ENCODE peak calls at places on chromosomes 1 and 21, in eight cellular contexts. B, H, C, Z, J, U, Y and R are unnamed samples.

GRCh38 chr1:171344473-171344820 is 30.5 kb downstream of the FMO4 start:
- DNase-seq in B (no peak), H (no peak), C (no peak), Z (no peak), J (no peak), U (no peak), Y (no peak), R (no peak)

GRCh38 chr1:17280894-17281293 is 27.1 kb upstream of the PADI4 start:
- DNase-seq in B (no peak), H (no peak), C (no peak), Z (no peak), J (no peak), U (no peak), Y (no peak), R (no peak)

GRCh38 chr1:224458296-224458695 is 23.7 kb upstream of the WDR26 start:
- DNase-seq in B (no peak), H (no peak), C (no peak), Z (no peak), J (no peak), U (no peak), Y (no peak), R (no peak)

GRCh38 chr1:75630998-75631397 is 20.1 kb upstream of the SLC44A5 start:
- DNase-seq in B (no peak), H (no peak), C (no peak), Z (no peak), J (no peak), U (no peak), Y (no peak), R (no peak)

GRCh38 chr1:220825819-220826551 is 39.3 kb downstream of the MTARC1 start:
- DNase-seq in B (no peak), H (no peak), C (peak; percentile 89), Z (no peak), J (no peak), U (no peak), Y (peak; percentile 33), R (no peak)

GRCh38 chr1:23810818-23811420 is 10.4 kb upstream of the GALE start:
- DNase-seq in B (no peak), H (peak; percentile 50), C (no peak), Z (peak; percentile 70), J (peak; percentile 77), U (no peak), Y (peak; percentile 41), R (peak; percentile 90)

GRCh38 chr1:204466416-204467405 is 27.9 kb downstream of the PIK3C2B start:
- DNase-seq in B (no peak), H (no peak), C (no peak), Z (no peak), J (no peak), U (no peak), Y (peak; percentile 64), R (no peak)

GRCh38 chr1:94553323-94553730 is 11.8 kb upstream of the F3 start:
- DNase-seq in B (no peak), H (no peak), C (no peak), Z (no peak), J (no peak), U (no peak), Y (no peak), R (no peak)

GRCh38 chr1:35558374-35559316 is 1.0 kb downstream of the NCDN start:
- DNase-seq in B (no peak), H (no peak), C (no peak), Z (no peak), J (peak; percentile 76), U (no peak), Y (peak; percentile 52), R (no peak)

DNA sequence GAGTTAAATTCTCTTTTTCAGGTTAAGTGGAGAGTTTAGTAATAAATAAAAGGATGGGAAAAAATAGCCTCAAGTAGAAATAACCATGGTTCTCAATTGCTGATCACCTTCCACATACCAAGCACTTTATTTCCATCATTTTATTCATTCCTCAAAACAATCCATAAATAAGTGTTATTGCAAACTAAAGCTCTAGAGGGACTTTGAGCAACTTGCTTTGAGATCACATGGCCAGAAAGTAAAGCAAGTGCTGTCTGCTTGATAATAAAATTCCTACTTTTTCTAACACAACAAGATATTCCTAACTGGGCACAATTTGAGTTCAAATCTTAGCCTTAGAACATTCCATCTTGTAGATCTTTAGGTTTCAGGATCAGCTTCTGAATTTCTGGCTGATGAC is 97.1 kb upstream of the C1orf87 start:
- DNase-seq in B (no peak), H (no peak), C (no peak), Z (no peak), J (no peak), U (no peak), Y (no peak), R (no peak)
- TF ChIP-seq CTCF in B (no peak), H (no peak), C (no peak), Z (no peak), J (no peak), U (no peak), Y (peak; percentile 4), R (no peak)

GRCh38 chr1:241048558-241048957 is 308.4 kb downstream of the RGS7 start:
- DNase-seq in B (no peak), H (no peak), C (no peak), Z (no peak), J (no peak), U (no peak), Y (no peak), R (no peak)
- H3K36me3 ChIP-seq in B (no peaks in the 10 kb centered on the region), H (no peaks in the 10 kb centered on the region), C (no peaks in the 10 kb centered on the region), Z (no peaks in the 10 kb centered on the region), J (no peaks in the 10 kb centered on the region), U (no peaks in the 10 kb centered on the region), Y (no peaks in the 10 kb centered on the region), R (no peaks in the 10 kb centered on the region)

DNA sequence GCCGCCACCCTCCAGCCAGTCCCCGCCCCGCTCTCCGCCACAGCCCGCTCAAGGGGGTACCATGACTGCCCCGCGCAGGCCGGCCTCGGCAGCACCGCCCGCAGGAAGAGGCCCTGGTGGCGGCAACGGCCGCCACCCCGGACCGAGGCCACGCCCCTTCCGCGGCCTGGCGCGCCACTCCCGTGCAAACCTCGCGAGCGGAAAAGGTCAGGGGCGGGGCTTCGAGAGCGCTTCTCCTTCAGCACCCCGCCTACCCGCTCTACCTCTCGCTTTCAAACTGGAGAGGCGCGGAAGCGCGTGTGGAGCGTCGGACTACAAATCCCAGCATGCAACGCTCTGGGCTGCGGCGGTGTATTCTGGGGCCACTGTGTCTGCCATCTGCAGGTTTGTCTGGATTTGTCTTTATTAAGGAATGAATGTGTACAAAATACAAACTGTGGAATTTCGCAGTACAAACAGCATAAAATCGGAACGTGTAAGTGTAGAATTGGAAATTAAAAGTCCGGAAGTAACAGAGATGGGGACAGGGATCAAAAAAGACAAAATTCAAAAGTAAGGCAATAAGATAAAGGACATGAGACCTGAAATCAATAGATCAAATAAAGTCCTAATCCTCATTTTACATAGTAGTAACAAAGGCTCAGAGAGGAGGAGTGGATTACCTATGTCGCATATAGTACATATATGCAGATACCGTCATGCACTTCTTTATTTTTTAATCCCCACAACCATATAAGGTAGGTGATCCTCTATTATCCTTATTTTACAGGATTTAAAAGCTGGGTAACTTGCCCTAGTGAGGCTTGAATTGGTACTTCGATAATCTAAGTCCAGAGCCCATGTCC is 464 bp upstream of the ADSS2 start:
- DNase-seq in B (peak; percentile 99), H (peak; percentile 99), C (peak; percentile 100), Z (peak; percentile 99), J (peak; percentile 100), U (peak; percentile 97), Y (peak; percentile 100), R (peak; percentile 99)
- TF ChIP-seq CTCF in B (peak; percentile 18), H (peak; percentile 51), C (peak; percentile 78), Z (peak; percentile 84), J (peak; percentile 54), U (peak; percentile 55), Y (peak; percentile 53), R (no peak)

GRCh38 chr21:42845296-42845965 is 33.9 kb downstream of the WDR4 start:
- DNase-seq in B (peak; percentile 50), H (no peak), C (no peak), Z (peak; percentile 62), J (no peak), U (no peak), Y (no peak), R (no peak)
- H3K36me3 ChIP-seq in B (peaks cover 36% of the 10 kb centered on the region), H (peaks cover 49% of the 10 kb centered on the region), C (peaks cover 92% of the 10 kb centered on the region), Z (no peaks in the 10 kb centered on the region), J (peaks cover 3% of the 10 kb centered on the region), U (peaks cover 26% of the 10 kb centered on the region), Y (peaks cover 13% of the 10 kb centered on the region), R (no peaks in the 10 kb centered on the region)

DNA sequence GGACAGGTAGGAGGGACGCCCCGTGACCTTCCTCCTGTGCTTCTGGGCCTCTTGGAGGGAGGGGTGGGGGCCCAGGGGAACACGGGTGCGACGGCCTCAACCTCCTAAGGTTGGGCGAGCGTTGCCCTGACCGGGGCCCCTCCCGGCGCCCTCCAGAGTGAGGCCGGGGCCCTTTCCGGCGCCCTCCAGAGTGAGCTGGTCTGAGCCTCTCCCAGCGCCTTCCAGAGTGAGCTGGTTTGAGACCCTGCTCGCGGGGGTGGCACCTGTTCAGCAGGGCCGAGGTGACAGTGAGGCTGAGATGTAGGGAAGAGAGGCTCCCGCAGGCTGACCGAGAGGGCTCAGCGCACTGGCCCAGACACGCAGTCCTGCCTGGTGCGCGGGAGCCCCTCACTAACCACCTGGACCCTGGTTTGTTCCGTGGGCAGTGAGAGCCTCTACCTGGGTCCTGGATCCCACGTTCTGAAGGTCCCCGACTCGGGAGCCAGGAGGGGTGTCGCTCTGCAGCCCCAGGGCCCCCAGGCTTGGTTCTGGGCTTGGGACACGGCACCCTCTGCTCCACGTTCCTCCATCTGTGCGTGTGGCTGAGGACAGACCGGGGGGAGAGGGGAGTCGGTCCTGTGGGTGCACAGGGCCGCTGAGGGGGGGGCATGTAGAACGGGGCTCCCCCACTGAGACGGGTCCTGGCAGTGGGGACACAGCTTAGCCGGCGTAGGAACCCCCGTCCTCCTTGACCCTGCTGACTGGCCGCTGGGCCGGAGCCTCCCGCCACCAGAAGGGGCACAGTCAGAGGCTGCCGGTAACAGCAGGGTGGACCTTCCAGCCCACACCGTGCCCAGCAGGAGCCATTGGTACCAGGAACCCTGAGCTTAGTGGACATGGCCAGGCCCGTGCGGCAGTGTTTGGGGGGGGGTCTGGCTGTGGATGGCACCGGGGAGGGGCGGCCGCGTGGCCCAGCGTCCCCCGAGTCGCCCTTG is 1.5 kb downstream of the COL6A1 start:
- DNase-seq in B (no peak), H (no peak), C (no peak), Z (peak; percentile 30), J (peak; percentile 37), U (no peak), Y (no peak), R (no peak)
- TF ChIP-seq CTCF in B (no peak), H (no peak), C (peak; percentile 3), Z (no peak), J (no peak), U (no peak), Y (no peak), R (no peak)